ENCODE peak calls at places on chromosomes 4 and X, in five cellular contexts. One of them, this sample, is unnamed.

GRCh38 chrX:38260231-38260630 is 39.6 kb upstream of the SRPX start:
- DNase-seq in cardiac muscle cell: no peak
- DNase-seq in HFFc6: no peak
- DNase-seq in neural crest cell: no peak
- DNase-seq in activated B cell treated with CpG ODN at 0.5 μM for 24 hours: no peak
- DNase-seq in this sample: peak

GRCh38 chrX:153635788-153636668 is 11.0 kb upstream of the DUSP9 start:
- DNase-seq in neural crest cell: no peak
- DNase-seq in cardiac muscle cell: no peak
- DNase-seq in HFFc6: peak
- DNase-seq in activated B cell treated with CpG ODN at 0.5 μM for 24 hours: no peak
- DNase-seq in this sample: peak

GRCh38 chrX:47278684-47279083 is 45.9 kb downstream of the USP11 start:
- DNase-seq in HFFc6: peak
- DNase-seq in activated B cell treated with CpG ODN at 0.5 μM for 24 hours: no peak
- DNase-seq in cardiac muscle cell: no peak
- DNase-seq in neural crest cell: no peak
- DNase-seq in this sample: no peak

GRCh38 chr4:173521474-173522159 is 8.4 kb downstream of the HAND2 start:
- DNase-seq in cardiac muscle cell: no peak
- DNase-seq in activated B cell treated with CpG ODN at 0.5 μM for 24 hours: no peak
- DNase-seq in HFFc6: no peak
- DNase-seq in neural crest cell: no peak
- DNase-seq in this sample: no peak

GRCh38 chr4:3384771-3385701 is 56.7 kb upstream of the HGFAC start:
- DNase-seq in HFFc6: no peak
- DNase-seq in cardiac muscle cell: no peak
- DNase-seq in activated B cell treated with CpG ODN at 0.5 μM for 24 hours: no peak
- DNase-seq in neural crest cell: no peak
- DNase-seq in this sample: no peak

GRCh38 chr4:98470366-98470765 is 188.0 kb downstream of the TSPAN5 start:
- DNase-seq in HFFc6: no peak
- DNase-seq in activated B cell treated with CpG ODN at 0.5 μM for 24 hours: no peak
- DNase-seq in neural crest cell: no peak
- DNase-seq in cardiac muscle cell: no peak
- DNase-seq in this sample: no peak

GRCh38 chrX:118116308-118117068 is at the start of gene KLHL13:
- DNase-seq in neural crest cell: peak
- DNase-seq in activated B cell treated with CpG ODN at 0.5 μM for 24 hours: no peak
- DNase-seq in HFFc6: no peak
- DNase-seq in cardiac muscle cell: peak
- DNase-seq in this sample: peak

GRCh38 chr4:23654791-23655190 is 235.1 kb downstream of the PPARGC1A start:
- DNase-seq in HFFc6: no peak
- DNase-seq in activated B cell treated with CpG ODN at 0.5 μM for 24 hours: no peak
- DNase-seq in neural crest cell: no peak
- DNase-seq in cardiac muscle cell: no peak
- DNase-seq in this sample: no peak

GRCh38 chrX:21840199-21840557 is 761 bp downstream of the MBTPS2 start:
- DNase-seq in cardiac muscle cell: peak
- DNase-seq in activated B cell treated with CpG ODN at 0.5 μM for 24 hours: no peak
- DNase-seq in neural crest cell: no peak
- DNase-seq in HFFc6: no peak
- DNase-seq in this sample: no peak

GRCh38 chrX:28910501-28910900 is 323.3 kb downstream of the IL1RAPL1 start:
- DNase-seq in neural crest cell: no peak
- DNase-seq in cardiac muscle cell: no peak
- DNase-seq in activated B cell treated with CpG ODN at 0.5 μM for 24 hours: no peak
- DNase-seq in HFFc6: no peak
- DNase-seq in this sample: no peak

GRCh38 chr4:178602833-178603232 is 1160.6 kb upstream of the AGA start:
- DNase-seq in activated B cell treated with CpG ODN at 0.5 μM for 24 hours: no peak
- DNase-seq in HFFc6: no peak
- DNase-seq in cardiac muscle cell: no peak
- DNase-seq in neural crest cell: no peak
- DNase-seq in this sample: no peak

GRCh38 chrX:36241397-36241796 is 321.9 kb downstream of the CFAP47 start:
- DNase-seq in HFFc6: no peak
- DNase-seq in cardiac muscle cell: no peak
- DNase-seq in activated B cell treated with CpG ODN at 0.5 μM for 24 hours: no peak
- DNase-seq in neural crest cell: no peak
- DNase-seq in this sample: no peak

GRCh38 chr4:17785858-17786257 is 4.4 kb upstream of the FAM184B start:
- DNase-seq in activated B cell treated with CpG ODN at 0.5 μM for 24 hours: no peak
- DNase-seq in cardiac muscle cell: no peak
- DNase-seq in neural crest cell: no peak
- DNase-seq in HFFc6: no peak
- DNase-seq in this sample: no peak

GRCh38 chr4:168488800-168489404 is 8.0 kb upstream of the PALLD start:
- DNase-seq in neural crest cell: no peak
- DNase-seq in HFFc6: no peak
- DNase-seq in cardiac muscle cell: no peak
- DNase-seq in activated B cell treated with CpG ODN at 0.5 μM for 24 hours: no peak
- DNase-seq in this sample: no peak

GRCh38 chr4:55549888-55550287 is 3.2 kb upstream of the CLOCK start:
- DNase-seq in neural crest cell: no peak
- DNase-seq in activated B cell treated with CpG ODN at 0.5 μM for 24 hours: no peak
- DNase-seq in cardiac muscle cell: peak
- DNase-seq in HFFc6: peak
- DNase-seq in this sample: no peak

GRCh38 chr4:157020882-157021281 is 49.3 kb upstream of the PDGFC start:
- DNase-seq in cardiac muscle cell: no peak
- DNase-seq in neural crest cell: no peak
- DNase-seq in HFFc6: no peak
- DNase-seq in activated B cell treated with CpG ODN at 0.5 μM for 24 hours: no peak
- DNase-seq in this sample: no peak

GRCh38 chr4:41538017-41538733 is at the start of gene LIMCH1:
- DNase-seq in activated B cell treated with CpG ODN at 0.5 μM for 24 hours: no peak
- DNase-seq in cardiac muscle cell: no peak
- DNase-seq in neural crest cell: no peak
- DNase-seq in HFFc6: no peak
- DNase-seq in this sample: no peak

GRCh38 chr4:55609393-55609821 is 17.4 kb upstream of the PDCL2 start:
- DNase-seq in activated B cell treated with CpG ODN at 0.5 μM for 24 hours: no peak
- DNase-seq in neural crest cell: no peak
- DNase-seq in cardiac muscle cell: peak
- DNase-seq in HFFc6: no peak
- DNase-seq in this sample: no peak

GRCh38 chrX:138775501-138775900 is 64.0 kb upstream of the FGF13 start:
- DNase-seq in neural crest cell: no peak
- DNase-seq in HFFc6: peak
- DNase-seq in activated B cell treated with CpG ODN at 0.5 μM for 24 hours: no peak
- DNase-seq in cardiac muscle cell: peak
- DNase-seq in this sample: peak

GRCh38 chr4:158211288-158211687 is 1.0 kb downstream of the TMEM144 start:
- DNase-seq in HFFc6: no peak
- DNase-seq in cardiac muscle cell: no peak
- DNase-seq in neural crest cell: no peak
- DNase-seq in activated B cell treated with CpG ODN at 0.5 μM for 24 hours: no peak
- DNase-seq in this sample: no peak

GRCh38 chr4:130563185-130563890 is 1467.4 kb downstream of the C4orf33 start:
- DNase-seq in HFFc6: peak
- DNase-seq in activated B cell treated with CpG ODN at 0.5 μM for 24 hours: no peak
- DNase-seq in cardiac muscle cell: peak
- DNase-seq in neural crest cell: peak
- DNase-seq in this sample: no peak

GRCh38 chrX:9576059-9576458 is 111.2 kb downstream of the TBL1X start:
- DNase-seq in cardiac muscle cell: no peak
- DNase-seq in neural crest cell: no peak
- DNase-seq in HFFc6: no peak
- DNase-seq in activated B cell treated with CpG ODN at 0.5 μM for 24 hours: no peak
- DNase-seq in this sample: no peak

GRCh38 chr4:8590546-8590880 is 2.1 kb upstream of the CPZ start:
- DNase-seq in cardiac muscle cell: no peak
- DNase-seq in neural crest cell: no peak
- DNase-seq in activated B cell treated with CpG ODN at 0.5 μM for 24 hours: no peak
- DNase-seq in HFFc6: no peak
- DNase-seq in this sample: no peak

GRCh38 chr4:47650584-47651130 is 165.6 kb downstream of the ATP10D start:
- DNase-seq in HFFc6: no peak
- DNase-seq in neural crest cell: no peak
- DNase-seq in activated B cell treated with CpG ODN at 0.5 μM for 24 hours: no peak
- DNase-seq in cardiac muscle cell: peak
- DNase-seq in this sample: no peak

GRCh38 chrX:39652336-39652735 is 445.4 kb downstream of the BCOR start:
- DNase-seq in neural crest cell: no peak
- DNase-seq in activated B cell treated with CpG ODN at 0.5 μM for 24 hours: no peak
- DNase-seq in cardiac muscle cell: peak
- DNase-seq in HFFc6: no peak
- DNase-seq in this sample: peak

GRCh38 chrX:48927736-48928382 is 9.0 kb upstream of the PIM2 start:
- DNase-seq in HFFc6: no peak
- DNase-seq in neural crest cell: no peak
- DNase-seq in activated B cell treated with CpG ODN at 0.5 μM for 24 hours: no peak
- DNase-seq in cardiac muscle cell: no peak
- DNase-seq in this sample: no peak

GRCh38 chrX:5595570-5595969 is 633.1 kb downstream of the NLGN4X start:
- DNase-seq in activated B cell treated with CpG ODN at 0.5 μM for 24 hours: no peak
- DNase-seq in neural crest cell: no peak
- DNase-seq in HFFc6: no peak
- DNase-seq in cardiac muscle cell: no peak
- DNase-seq in this sample: no peak

GRCh38 chrX:9530848-9531274 is 66.0 kb downstream of the TBL1X start:
- DNase-seq in cardiac muscle cell: peak
- DNase-seq in activated B cell treated with CpG ODN at 0.5 μM for 24 hours: peak
- DNase-seq in HFFc6: peak
- DNase-seq in neural crest cell: peak
- DNase-seq in this sample: peak

GRCh38 chrX:16683007-16683664 is 29.3 kb downstream of the CTPS2 start:
- DNase-seq in cardiac muscle cell: no peak
- DNase-seq in HFFc6: no peak
- DNase-seq in neural crest cell: no peak
- DNase-seq in activated B cell treated with CpG ODN at 0.5 μM for 24 hours: no peak
- DNase-seq in this sample: no peak

GRCh38 chrX:110409925-110410324 is 51.3 kb downstream of the RTL9 start:
- DNase-seq in HFFc6: peak
- DNase-seq in activated B cell treated with CpG ODN at 0.5 μM for 24 hours: no peak
- DNase-seq in cardiac muscle cell: no peak
- DNase-seq in neural crest cell: no peak
- DNase-seq in this sample: no peak

GRCh38 chr4:24683116-24683515 is 98.8 kb upstream of the DHX15 start:
- DNase-seq in HFFc6: no peak
- DNase-seq in cardiac muscle cell: no peak
- DNase-seq in neural crest cell: no peak
- DNase-seq in activated B cell treated with CpG ODN at 0.5 μM for 24 hours: no peak
- DNase-seq in this sample: no peak

GRCh38 chr4:27010334-27010940 is 149.8 kb downstream of the STIM2 start:
- DNase-seq in HFFc6: peak
- DNase-seq in neural crest cell: peak
- DNase-seq in cardiac muscle cell: peak
- DNase-seq in activated B cell treated with CpG ODN at 0.5 μM for 24 hours: peak
- DNase-seq in this sample: peak

GRCh38 chr4:113278324-113278934 is 229.0 kb downstream of the ANK2 start:
- DNase-seq in neural crest cell: peak
- DNase-seq in cardiac muscle cell: peak
- DNase-seq in HFFc6: peak
- DNase-seq in activated B cell treated with CpG ODN at 0.5 μM for 24 hours: no peak
- DNase-seq in this sample: peak

GRCh38 chrX:29024813-29025342 is 437.6 kb downstream of the IL1RAPL1 start:
- DNase-seq in neural crest cell: no peak
- DNase-seq in HFFc6: no peak
- DNase-seq in activated B cell treated with CpG ODN at 0.5 μM for 24 hours: no peak
- DNase-seq in cardiac muscle cell: peak
- DNase-seq in this sample: no peak

GRCh38 chr4:183424109-183424751 is 20.2 kb upstream of the CDKN2AIP start:
- DNase-seq in neural crest cell: no peak
- DNase-seq in cardiac muscle cell: no peak
- DNase-seq in activated B cell treated with CpG ODN at 0.5 μM for 24 hours: no peak
- DNase-seq in HFFc6: no peak
- DNase-seq in this sample: no peak

GRCh38 chr4:168336837-168337549 is 18.4 kb upstream of the DDX60 start:
- DNase-seq in HFFc6: no peak
- DNase-seq in neural crest cell: no peak
- DNase-seq in cardiac muscle cell: no peak
- DNase-seq in activated B cell treated with CpG ODN at 0.5 μM for 24 hours: no peak
- DNase-seq in this sample: no peak

GRCh38 chr4:16801356-16801755 is 97.1 kb downstream of the LDB2 start:
- DNase-seq in neural crest cell: no peak
- DNase-seq in HFFc6: peak
- DNase-seq in activated B cell treated with CpG ODN at 0.5 μM for 24 hours: no peak
- DNase-seq in cardiac muscle cell: no peak
- DNase-seq in this sample: no peak

GRCh38 chr4:141686929-141687328 is 50.5 kb downstream of the IL15 start:
- DNase-seq in neural crest cell: no peak
- DNase-seq in activated B cell treated with CpG ODN at 0.5 μM for 24 hours: no peak
- DNase-seq in HFFc6: no peak
- DNase-seq in cardiac muscle cell: peak
- DNase-seq in this sample: no peak

DNA sequence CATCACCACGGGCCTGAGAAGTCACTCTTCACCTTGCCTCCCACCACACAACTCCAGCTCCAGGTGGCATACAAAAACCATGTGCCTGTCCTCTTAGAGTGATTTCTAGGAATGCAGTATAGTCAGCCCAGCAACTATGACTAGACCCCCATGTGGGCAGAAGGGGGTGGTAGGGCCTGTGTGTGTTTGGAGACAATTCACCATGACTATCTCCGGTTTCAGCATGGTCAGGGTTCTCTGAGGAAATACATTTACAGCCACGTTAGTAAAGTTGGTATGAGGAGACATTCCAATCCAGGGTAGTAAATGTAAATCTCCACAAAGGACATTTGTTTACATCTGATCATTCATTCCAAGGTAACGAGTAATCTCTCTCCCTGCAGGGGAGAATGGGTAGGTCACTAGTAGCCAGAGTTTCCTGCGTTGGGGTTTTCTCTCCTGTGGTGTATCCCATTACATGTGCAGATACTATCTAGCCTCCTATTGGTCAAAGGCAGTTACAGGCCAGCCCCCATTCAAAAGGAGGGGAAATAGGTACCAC is 4.2 kb upstream of the MTMR1 start:
- DNase-seq in HFFc6: peak
- DNase-seq in cardiac muscle cell: peak
- DNase-seq in neural crest cell: no peak
- DNase-seq in activated B cell treated with CpG ODN at 0.5 μM for 24 hours: no peak
- DNase-seq in this sample: no peak
- TF ChIP-seq CTCF in HFFc6: no peak
- TF ChIP-seq CTCF in cardiac muscle cell: no peak
- TF ChIP-seq CTCF in neural crest cell: no peak
- TF ChIP-seq CTCF in activated B cell treated with CpG ODN at 0.5 μM for 24 hours: no peak
- TF ChIP-seq CTCF in this sample: no peak

GRCh38 chr4:22129454-22130075 is 181.0 kb upstream of the KCNIP4 start:
- DNase-seq in HFFc6: peak
- DNase-seq in activated B cell treated with CpG ODN at 0.5 μM for 24 hours: no peak
- DNase-seq in neural crest cell: peak
- DNase-seq in cardiac muscle cell: peak
- DNase-seq in this sample: no peak
- TF ChIP-seq CTCF in HFFc6: peak
- TF ChIP-seq CTCF in activated B cell treated with CpG ODN at 0.5 μM for 24 hours: no peak
- TF ChIP-seq CTCF in neural crest cell: peak
- TF ChIP-seq CTCF in cardiac muscle cell: peak
- TF ChIP-seq CTCF in this sample: no peak

GRCh38 chrX:131068945-131069719 is 11.0 kb downstream of the ARHGAP36 start:
- DNase-seq in cardiac muscle cell: peak
- DNase-seq in neural crest cell: peak
- DNase-seq in activated B cell treated with CpG ODN at 0.5 μM for 24 hours: no peak
- DNase-seq in HFFc6: no peak
- DNase-seq in this sample: peak
- TF ChIP-seq CTCF in cardiac muscle cell: peak
- TF ChIP-seq CTCF in neural crest cell: peak
- TF ChIP-seq CTCF in activated B cell treated with CpG ODN at 0.5 μM for 24 hours: no peak
- TF ChIP-seq CTCF in HFFc6: peak
- TF ChIP-seq CTCF in this sample: no peak

GRCh38 chr4:31539279-31540074 is 819.3 kb downstream of the PCDH7 start:
- DNase-seq in neural crest cell: no peak
- DNase-seq in cardiac muscle cell: no peak
- DNase-seq in activated B cell treated with CpG ODN at 0.5 μM for 24 hours: no peak
- DNase-seq in HFFc6: no peak
- DNase-seq in this sample: no peak

GRCh38 chr4:31538877-31539276 is 818.7 kb downstream of the PCDH7 start:
- DNase-seq in activated B cell treated with CpG ODN at 0.5 μM for 24 hours: no peak
- DNase-seq in HFFc6: no peak
- DNase-seq in neural crest cell: no peak
- DNase-seq in cardiac muscle cell: no peak
- DNase-seq in this sample: no peak
- TF ChIP-seq CTCF in activated B cell treated with CpG ODN at 0.5 μM for 24 hours: no peak
- TF ChIP-seq CTCF in HFFc6: no peak
- TF ChIP-seq CTCF in neural crest cell: no peak
- TF ChIP-seq CTCF in cardiac muscle cell: no peak
- TF ChIP-seq CTCF in this sample: no peak

This sample was measured in GM10248.